ENCODE peak calls at places on chromosome 21, in four cellular contexts. O, A, H and K are unnamed samples.

GRCh38 chr21:45087022-45087823 is 12.8 kb downstream of the ADARB1 start:
- DNase-seq in O (no peak), A (no peak), H (no peak), K (no peak)

GRCh38 chr21:43812139-43812821 is 22.9 kb downstream of the RRP1 start:
- DNase-seq in O (no peak), A (peak), H (no peak), K (no peak)

GRCh38 chr21:44582980-44583799 is 2.8 kb upstream of the KRTAP10-5 start:
- DNase-seq in O (no peak), A (no peak), H (no peak), K (no peak)

GRCh38 chr21:14403681-14404318 is 20.9 kb upstream of the HSPA13 start:
- DNase-seq in O (peak), A (peak), H (no peak), K (peak)

GRCh38 chr21:38817371-38818335 is 11.9 kb downstream of the ETS2 start:
- DNase-seq in O (no peak), A (peak), H (peak), K (peak)

GRCh38 chr21:33152228-33153130 is 77.3 kb upstream of the IFNAR2 start:
- DNase-seq in O (no peak), A (no peak), H (no peak), K (no peak)

GRCh38 chr21:45835301-45836267 is 146.0 kb upstream of the COL6A1 start:
- DNase-seq in O (no peak), A (no peak), H (no peak), K (no peak)

GRCh38 chr21:46621457-46622182 is 13.9 kb upstream of the PRMT2 start:
- DNase-seq in O (no peak), A (no peak), H (no peak), K (no peak)

GRCh38 chr21:35086357-35086756 is 37.3 kb upstream of the RUNX1 start:
- DNase-seq in O (no peak), A (peak), H (no peak), K (peak)

GRCh38 chr21:45153358-45154318 is 79.3 kb downstream of the ADARB1 start:
- DNase-seq in O (no peak), A (peak), H (no peak), K (no peak)

GRCh38 chr21:35328856-35329455 is 279.9 kb upstream of the RUNX1 start:
- DNase-seq in O (no peak), A (no peak), H (no peak), K (no peak)

GRCh38 chr21:15241997-15242767 is 177.4 kb upstream of the NRIP1 start:
- DNase-seq in O (no peak), A (no peak), H (no peak), K (no peak)